ENCODE peak calls at places on chromosomes 5 and 9, in six cellular contexts. Y is heart right ventricle, W is Karpas-422, M is choroid plexus epithelial cell, J is AG10803, D is GM06990. A is an unnamed sample.

GRCh38 chr5:113488645-113489184 is 462 bp upstream of the MCC start:
- DNase-seq in Y (no peak), W (no peak), M (peak), J (no peak), D (no peak), A (peak)

GRCh38 chr9:128192601-128193371 is 1.4 kb upstream of the CIZ1 start:
- DNase-seq in Y (peak), W (peak), M (peak), J (peak), D (peak), A (peak)

GRCh38 chr5:142803428-142804111 is 33.4 kb downstream of the ARHGAP26 start:
- DNase-seq in Y (peak), W (no peak), M (peak), J (peak), D (no peak), A (no peak)

GRCh38 chr5:14178091-14178490 is 34.9 kb downstream of the TRIO start:
- DNase-seq in Y (no peak), W (no peak), M (no peak), J (peak), D (no peak), A (no peak)

GRCh38 chr5:173742432-173742816 is 126.0 kb upstream of the BOD1 start:
- DNase-seq in Y (no peak), W (no peak), M (no peak), J (no peak), D (no peak), A (no peak)

GRCh38 chr9:94951591-94952115 is 225.2 kb downstream of the AOPEP start:
- DNase-seq in Y (no peak), W (no peak), M (no peak), J (no peak), D (no peak), A (no peak)

GRCh38 chr5:123035320-123035949 is 1.1 kb downstream of the PPIC start:
- DNase-seq in Y (peak), W (no peak), M (peak), J (peak), D (peak), A (no peak)

GRCh38 chr5:10655041-10655685 is 91.3 kb downstream of the ANKRD33B start:
- DNase-seq in Y (no peak), W (no peak), M (no peak), J (no peak), D (no peak), A (no peak)

GRCh38 chr9:92439921-92440750 is 15.9 kb upstream of the OMD start:
- DNase-seq in Y (no peak), W (no peak), M (peak), J (peak), D (no peak), A (peak)

GRCh38 chr5:55324815-55325418 is 17.1 kb downstream of the MTREX start:
- DNase-seq in Y (no peak), W (peak), M (peak), J (peak), D (no peak), A (no peak)

GRCh38 chr5:98398465-98398864 is 375.0 kb upstream of the RGMB start:
- DNase-seq in Y (no peak), W (no peak), M (no peak), J (no peak), D (no peak), A (no peak)

GRCh38 chr5:6493681-6494454 is 45.2 kb downstream of the UBE2QL1 start:
- DNase-seq in Y (no peak), W (no peak), M (no peak), J (no peak), D (no peak), A (no peak)

GRCh38 chr5:110063640-110064592 is 374.2 kb downstream of the MAN2A1 start:
- DNase-seq in Y (no peak), W (no peak), M (peak), J (peak), D (no peak), A (peak)

GRCh38 chr9:124454296-124454695 is 4.0 kb downstream of the ADGRD2 start:
- DNase-seq in Y (no peak), W (no peak), M (no peak), J (no peak), D (no peak), A (no peak)

GRCh38 chr5:178464431-178465048 is 125.7 kb downstream of the COL23A1 start:
- DNase-seq in Y (no peak), W (no peak), M (no peak), J (no peak), D (no peak), A (no peak)

GRCh38 chr5:155052532-155052931 is 39.0 kb downstream of the KIF4B start:
- DNase-seq in Y (no peak), W (no peak), M (no peak), J (no peak), D (no peak), A (no peak)

GRCh38 chr5:159210306-159210722 is 961 bp upstream of the RNF145 start:
- DNase-seq in Y (no peak), W (no peak), M (peak), J (no peak), D (no peak), A (peak)

GRCh38 chr5:16626696-16627264 is 10.0 kb upstream of the RETREG1 start:
- DNase-seq in Y (no peak), W (no peak), M (peak), J (peak), D (no peak), A (no peak)

GRCh38 chr5:172361566-172362238 is 78.1 kb upstream of the UBTD2 start:
- DNase-seq in Y (no peak), W (no peak), M (peak), J (peak), D (peak), A (peak)

GRCh38 chr5:167726641-167727040 is 564.8 kb upstream of the WWC1 start:
- DNase-seq in Y (no peak), W (no peak), M (no peak), J (peak), D (no peak), A (no peak)

GRCh38 chr9:28464817-28465216 is 891.5 kb upstream of the C9orf72 start:
- DNase-seq in Y (no peak), W (no peak), M (no peak), J (no peak), D (no peak), A (no peak)

GRCh38 chr5:170892201-170892600 is 30.4 kb downstream of the RANBP17 start:
- DNase-seq in Y (no peak), W (no peak), M (peak), J (peak), D (no peak), A (peak)

GRCh38 chr9:38423939-38424843 is at the start of gene IGFBPL1:
- DNase-seq in Y (no peak), W (no peak), M (peak), J (no peak), D (peak), A (peak)

GRCh38 chr5:56696900-56697299 is 118.4 kb upstream of the MAP3K1 start:
- DNase-seq in Y (peak), W (no peak), M (peak), J (peak), D (no peak), A (no peak)

GRCh38 chr5:56699588-56699987 is 115.8 kb upstream of the MAP3K1 start:
- DNase-seq in Y (no peak), W (no peak), M (no peak), J (no peak), D (no peak), A (no peak)

GRCh38 chr5:56703962-56704361 is 111.4 kb upstream of the MAP3K1 start:
- DNase-seq in Y (no peak), W (no peak), M (no peak), J (no peak), D (no peak), A (no peak)

GRCh38 chr5:56698463-56699381 is 116.6 kb upstream of the MAP3K1 start:
- DNase-seq in Y (no peak), W (no peak), M (peak), J (no peak), D (no peak), A (no peak)

DNA sequence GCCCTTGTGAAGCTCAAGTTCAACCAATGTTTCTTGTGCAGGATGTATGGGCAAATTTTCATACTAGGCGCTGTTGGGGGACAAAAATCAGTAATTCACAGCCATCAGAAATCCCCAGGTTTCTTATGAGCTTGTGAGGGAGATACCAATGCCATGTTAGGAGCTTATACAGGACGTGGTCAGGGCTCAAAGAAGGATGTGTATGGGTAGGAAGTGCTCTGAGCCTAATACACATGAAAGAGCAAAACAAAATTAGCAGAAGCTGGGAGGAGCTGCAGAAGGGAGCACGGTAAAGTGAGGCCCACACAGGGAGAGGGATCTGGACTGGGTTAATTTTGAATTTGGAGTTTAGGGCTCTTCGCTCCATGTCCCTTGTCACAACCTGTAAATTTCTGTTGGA is 114.6 kb upstream of the MAP3K1 start:
- DNase-seq in Y (no peak), W (no peak), M (no peak), J (no peak), D (no peak), A (no peak)
- H3K4me3 ChIP-seq in Y (no peak), W (no peak), M (no peak), J (no peak), D (no peak), A (no peak)

GRCh38 chr9:4594545-4594944 is 67.5 kb upstream of the PLPP6 start:
- DNase-seq in Y (no peak), W (no peak), M (peak), J (no peak), D (no peak), A (no peak)
- H3K4me3 ChIP-seq in Y (no peak), W (no peak), M (no peak), J (no peak), D (no peak), A (no peak)

GRCh38 chr9:2755285-2755684 is 38.0 kb downstream of the KCNV2 start:
- DNase-seq in Y (no peak), W (no peak), M (no peak), J (no peak), D (no peak), A (no peak)

GRCh38 chr9:2743937-2744529 is 26.7 kb downstream of the KCNV2 start:
- DNase-seq in Y (no peak), W (no peak), M (no peak), J (no peak), D (no peak), A (no peak)

GRCh38 chr9:2745560-2746380 is 28.5 kb downstream of the KCNV2 start:
- DNase-seq in Y (no peak), W (no peak), M (no peak), J (no peak), D (no peak), A (no peak)

DNA sequence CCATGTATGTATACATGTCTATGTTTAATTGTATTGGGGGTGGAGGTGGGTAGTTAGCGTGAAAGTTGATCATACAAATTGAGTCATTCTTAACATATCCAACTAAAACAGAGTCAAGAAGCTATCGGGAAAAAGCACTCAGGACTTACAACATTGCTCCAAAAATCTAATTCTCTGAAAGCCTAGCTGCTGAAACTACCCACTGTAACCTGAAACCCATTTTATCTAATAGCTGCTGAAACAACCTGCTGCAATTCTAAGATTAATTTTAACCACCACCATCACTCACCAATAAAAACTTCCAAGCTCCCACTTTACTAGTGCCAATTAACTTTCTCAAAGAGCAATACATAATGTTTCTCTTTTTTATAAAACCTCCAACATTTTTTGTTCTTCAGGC is 32.2 kb downstream of the KCNV2 start:
- DNase-seq in Y (no peak), W (no peak), M (peak), J (no peak), D (no peak), A (no peak)
- H3K4me3 ChIP-seq in Y (no peak), W (no peak), M (no peak), J (no peak), D (no peak), A (no peak)

DNA sequence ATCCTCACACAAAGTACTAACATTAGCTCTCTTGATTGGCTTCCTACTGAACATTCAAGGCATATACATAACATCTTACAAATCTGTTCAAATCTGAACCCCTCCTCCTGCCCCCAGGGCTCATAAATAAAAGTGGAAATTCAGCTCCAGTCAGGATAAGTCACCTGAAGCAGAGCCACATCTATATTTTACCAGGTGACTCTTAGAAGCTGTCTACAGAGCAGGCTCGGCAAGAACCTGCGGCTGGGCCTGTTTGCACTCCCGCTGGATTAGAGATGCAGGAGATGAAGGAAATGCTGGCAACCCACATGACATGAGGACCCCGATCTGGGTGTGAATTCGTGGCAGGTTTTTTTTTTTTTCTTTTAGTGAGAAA is 3.0 kb upstream of the CPLX2 start:
- DNase-seq in Y (no peak), W (no peak), M (no peak), J (no peak), D (no peak), A (no peak)
- H3K4me3 ChIP-seq in Y (no peak), W (no peak), M (no peak), J (no peak), D (no peak), A (no peak)

GRCh38 chr5:78509884-78510769 is 138.4 kb downstream of the LHFPL2 start:
- DNase-seq in Y (peak), W (peak), M (no peak), J (no peak), D (peak), A (no peak)
- H3K4me3 ChIP-seq in Y (peak), W (peak), M (peak), J (peak), D (peak), A (peak)

DNA sequence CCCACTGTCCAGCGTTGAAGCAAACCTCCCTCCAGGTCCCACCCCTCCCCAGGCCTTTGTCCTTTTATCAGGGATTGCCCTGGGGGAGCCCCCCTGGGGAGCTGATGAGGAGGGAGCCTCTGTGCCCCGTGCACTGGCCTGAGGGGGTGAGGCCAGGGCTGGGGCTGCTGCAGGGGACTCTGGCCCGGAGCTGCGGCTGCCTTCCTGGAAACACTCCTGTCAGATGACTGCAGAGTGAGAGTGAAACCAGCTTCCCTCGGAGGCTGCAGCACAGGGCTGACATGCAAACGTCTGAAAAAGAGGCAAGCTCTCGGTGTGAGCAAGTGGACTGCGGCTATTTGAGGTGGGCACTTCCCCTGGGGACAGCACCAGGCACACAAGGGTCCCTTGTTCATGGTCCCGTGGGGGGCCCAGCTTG is 4.6 kb upstream of the TRAF2 start:
- DNase-seq in Y (peak), W (no peak), M (peak), J (no peak), D (peak), A (peak)
- H3K4me3 ChIP-seq in Y (no peak), W (no peak), M (peak), J (no peak), D (peak), A (peak)

A was measured in osteoblast.